ENCODE peak calls at places on chromosomes 11 and 22, in seven cellular contexts. One of them, this sample, is unnamed.

GRCh38 chr22:28801845-28802594 is 1.7 kb upstream of the XBP1 start:
- DNase-seq in left kidney: peak
- DNase-seq in NCI-H1417 treated with DMSO at 0.1 percent for 48 hours: no peak
- DNase-seq in testis: peak
- DNase-seq in activated T-helper 1 cell treated with Interleukin-2 at 50 U/mL for 16 hours: no peak
- DNase-seq in RPMI7951: no peak
- DNase-seq in NCI-H1105: no peak
- DNase-seq in this sample: no peak

GRCh38 chr11:71504526-71504925 is 22.5 kb upstream of the KRTAP5-7 start:
- DNase-seq in NCI-H1105: peak
- DNase-seq in NCI-H1417 treated with DMSO at 0.1 percent for 48 hours: peak
- DNase-seq in RPMI7951: no peak
- DNase-seq in activated T-helper 1 cell treated with Interleukin-2 at 50 U/mL for 16 hours: no peak
- DNase-seq in left kidney: no peak
- DNase-seq in testis: no peak
- DNase-seq in this sample: no peak

GRCh38 chr11:14927146-14927545 is 35.1 kb upstream of the CYP2R1 start:
- DNase-seq in left kidney: no peak
- DNase-seq in RPMI7951: no peak
- DNase-seq in NCI-H1417 treated with DMSO at 0.1 percent for 48 hours: no peak
- DNase-seq in testis: no peak
- DNase-seq in activated T-helper 1 cell treated with Interleukin-2 at 50 U/mL for 16 hours: no peak
- DNase-seq in NCI-H1105: no peak
- DNase-seq in this sample: no peak

GRCh38 chr11:36358436-36358835 is 62.3 kb downstream of the PRR5L start:
- DNase-seq in left kidney: no peak
- DNase-seq in NCI-H1105: no peak
- DNase-seq in NCI-H1417 treated with DMSO at 0.1 percent for 48 hours: no peak
- DNase-seq in RPMI7951: no peak
- DNase-seq in testis: no peak
- DNase-seq in activated T-helper 1 cell treated with Interleukin-2 at 50 U/mL for 16 hours: no peak
- DNase-seq in this sample: no peak

GRCh38 chr11:70894566-70894965 is 357.8 kb downstream of the SHANK2 start:
- DNase-seq in NCI-H1417 treated with DMSO at 0.1 percent for 48 hours: no peak
- DNase-seq in NCI-H1105: no peak
- DNase-seq in RPMI7951: no peak
- DNase-seq in testis: no peak
- DNase-seq in activated T-helper 1 cell treated with Interleukin-2 at 50 U/mL for 16 hours: no peak
- DNase-seq in left kidney: no peak
- DNase-seq in this sample: no peak

GRCh38 chr11:104484784-104485554 is 321.0 kb upstream of the PDGFD start:
- DNase-seq in left kidney: no peak
- DNase-seq in RPMI7951: no peak
- DNase-seq in activated T-helper 1 cell treated with Interleukin-2 at 50 U/mL for 16 hours: no peak
- DNase-seq in NCI-H1417 treated with DMSO at 0.1 percent for 48 hours: no peak
- DNase-seq in testis: no peak
- DNase-seq in NCI-H1105: no peak
- DNase-seq in this sample: no peak

GRCh38 chr11:44574620-44575287 is 9.3 kb downstream of the CD82 start:
- DNase-seq in testis: no peak
- DNase-seq in RPMI7951: peak
- DNase-seq in activated T-helper 1 cell treated with Interleukin-2 at 50 U/mL for 16 hours: no peak
- DNase-seq in left kidney: no peak
- DNase-seq in NCI-H1417 treated with DMSO at 0.1 percent for 48 hours: no peak
- DNase-seq in NCI-H1105: no peak
- DNase-seq in this sample: no peak

GRCh38 chr22:28397324-28397723 is 282.3 kb downstream of the TTC28 start:
- DNase-seq in activated T-helper 1 cell treated with Interleukin-2 at 50 U/mL for 16 hours: no peak
- DNase-seq in NCI-H1417 treated with DMSO at 0.1 percent for 48 hours: no peak
- DNase-seq in RPMI7951: no peak
- DNase-seq in testis: no peak
- DNase-seq in left kidney: no peak
- DNase-seq in NCI-H1105: no peak
- DNase-seq in this sample: no peak

GRCh38 chr22:47367107-47367690 is 604.7 kb downstream of the TBC1D22A start:
- DNase-seq in NCI-H1105: no peak
- DNase-seq in RPMI7951: no peak
- DNase-seq in testis: peak
- DNase-seq in left kidney: no peak
- DNase-seq in NCI-H1417 treated with DMSO at 0.1 percent for 48 hours: no peak
- DNase-seq in activated T-helper 1 cell treated with Interleukin-2 at 50 U/mL for 16 hours: no peak
- DNase-seq in this sample: no peak

GRCh38 chr11:105398636-105399035 is 211.2 kb upstream of the GRIA4 start:
- DNase-seq in left kidney: no peak
- DNase-seq in RPMI7951: no peak
- DNase-seq in activated T-helper 1 cell treated with Interleukin-2 at 50 U/mL for 16 hours: no peak
- DNase-seq in testis: no peak
- DNase-seq in NCI-H1417 treated with DMSO at 0.1 percent for 48 hours: no peak
- DNase-seq in NCI-H1105: no peak
- DNase-seq in this sample: no peak

GRCh38 chr11:3160252-3161031 is 4.7 kb downstream of the OSBPL5 start:
- DNase-seq in testis: peak
- DNase-seq in RPMI7951: peak
- DNase-seq in left kidney: peak
- DNase-seq in activated T-helper 1 cell treated with Interleukin-2 at 50 U/mL for 16 hours: no peak
- DNase-seq in NCI-H1417 treated with DMSO at 0.1 percent for 48 hours: no peak
- DNase-seq in NCI-H1105: peak
- DNase-seq in this sample: no peak

GRCh38 chr11:12441081-12441801 is 63.9 kb downstream of the PARVA start:
- DNase-seq in RPMI7951: peak
- DNase-seq in activated T-helper 1 cell treated with Interleukin-2 at 50 U/mL for 16 hours: no peak
- DNase-seq in NCI-H1105: no peak
- DNase-seq in NCI-H1417 treated with DMSO at 0.1 percent for 48 hours: no peak
- DNase-seq in left kidney: no peak
- DNase-seq in testis: no peak
- DNase-seq in this sample: no peak

GRCh38 chr22:30078320-30079311 is 1.6 kb upstream of the HORMAD2 start:
- DNase-seq in NCI-H1105: no peak
- DNase-seq in left kidney: no peak
- DNase-seq in NCI-H1417 treated with DMSO at 0.1 percent for 48 hours: no peak
- DNase-seq in activated T-helper 1 cell treated with Interleukin-2 at 50 U/mL for 16 hours: no peak
- DNase-seq in testis: no peak
- DNase-seq in RPMI7951: no peak
- DNase-seq in this sample: no peak

GRCh38 chr11:2115308-2115707 is 23.9 kb downstream of the IGF2 start:
- DNase-seq in NCI-H1105: no peak
- DNase-seq in left kidney: no peak
- DNase-seq in RPMI7951: no peak
- DNase-seq in testis: no peak
- DNase-seq in activated T-helper 1 cell treated with Interleukin-2 at 50 U/mL for 16 hours: no peak
- DNase-seq in NCI-H1417 treated with DMSO at 0.1 percent for 48 hours: no peak
- DNase-seq in this sample: no peak

GRCh38 chr11:31819533-31820437 is 8.7 kb upstream of the PAX6 start:
- DNase-seq in NCI-H1417 treated with DMSO at 0.1 percent for 48 hours: no peak
- DNase-seq in RPMI7951: no peak
- DNase-seq in testis: no peak
- DNase-seq in left kidney: peak
- DNase-seq in NCI-H1105: no peak
- DNase-seq in activated T-helper 1 cell treated with Interleukin-2 at 50 U/mL for 16 hours: no peak
- DNase-seq in this sample: no peak

GRCh38 chr11:64843971-64844329 is 503 bp downstream of the CDC42BPG start:
- DNase-seq in testis: no peak
- DNase-seq in NCI-H1417 treated with DMSO at 0.1 percent for 48 hours: no peak
- DNase-seq in NCI-H1105: no peak
- DNase-seq in activated T-helper 1 cell treated with Interleukin-2 at 50 U/mL for 16 hours: no peak
- DNase-seq in RPMI7951: no peak
- DNase-seq in left kidney: no peak
- DNase-seq in this sample: no peak

GRCh38 chr11:75812542-75813040 is 2.4 kb upstream of the UVRAG start:
- DNase-seq in testis: no peak
- DNase-seq in RPMI7951: no peak
- DNase-seq in activated T-helper 1 cell treated with Interleukin-2 at 50 U/mL for 16 hours: no peak
- DNase-seq in NCI-H1105: no peak
- DNase-seq in left kidney: no peak
- DNase-seq in NCI-H1417 treated with DMSO at 0.1 percent for 48 hours: no peak
- DNase-seq in this sample: no peak

GRCh38 chr11:84857746-84858145 is 769.4 kb downstream of the DLG2 start:
- DNase-seq in NCI-H1417 treated with DMSO at 0.1 percent for 48 hours: no peak
- DNase-seq in NCI-H1105: no peak
- DNase-seq in activated T-helper 1 cell treated with Interleukin-2 at 50 U/mL for 16 hours: no peak
- DNase-seq in left kidney: no peak
- DNase-seq in RPMI7951: no peak
- DNase-seq in testis: no peak
- DNase-seq in this sample: no peak

GRCh38 chr11:43825217-43825816 is 55.3 kb upstream of the ALKBH3 start:
- DNase-seq in left kidney: peak
- DNase-seq in RPMI7951: peak
- DNase-seq in activated T-helper 1 cell treated with Interleukin-2 at 50 U/mL for 16 hours: no peak
- DNase-seq in testis: peak
- DNase-seq in NCI-H1417 treated with DMSO at 0.1 percent for 48 hours: no peak
- DNase-seq in NCI-H1105: peak
- DNase-seq in this sample: no peak

GRCh38 chr11:12469451-12469850 is 92.1 kb downstream of the PARVA start:
- DNase-seq in NCI-H1417 treated with DMSO at 0.1 percent for 48 hours: no peak
- DNase-seq in activated T-helper 1 cell treated with Interleukin-2 at 50 U/mL for 16 hours: no peak
- DNase-seq in left kidney: no peak
- DNase-seq in NCI-H1105: no peak
- DNase-seq in RPMI7951: no peak
- DNase-seq in testis: no peak
- DNase-seq in this sample: no peak

GRCh38 chr11:94740083-94740974 is 27.8 kb upstream of the AMOTL1 start:
- DNase-seq in RPMI7951: peak
- DNase-seq in NCI-H1105: peak
- DNase-seq in testis: peak
- DNase-seq in left kidney: peak
- DNase-seq in NCI-H1417 treated with DMSO at 0.1 percent for 48 hours: no peak
- DNase-seq in activated T-helper 1 cell treated with Interleukin-2 at 50 U/mL for 16 hours: no peak
- DNase-seq in this sample: peak

GRCh38 chr11:85086511-85087284 is 540.4 kb downstream of the DLG2 start:
- DNase-seq in testis: no peak
- DNase-seq in left kidney: no peak
- DNase-seq in RPMI7951: no peak
- DNase-seq in NCI-H1105: no peak
- DNase-seq in activated T-helper 1 cell treated with Interleukin-2 at 50 U/mL for 16 hours: no peak
- DNase-seq in NCI-H1417 treated with DMSO at 0.1 percent for 48 hours: peak
- DNase-seq in this sample: peak

GRCh38 chr11:697028-697491 is 1.4 kb downstream of the TMEM80 start:
- DNase-seq in NCI-H1417 treated with DMSO at 0.1 percent for 48 hours: no peak
- DNase-seq in left kidney: peak
- DNase-seq in activated T-helper 1 cell treated with Interleukin-2 at 50 U/mL for 16 hours: no peak
- DNase-seq in NCI-H1105: no peak
- DNase-seq in RPMI7951: no peak
- DNase-seq in testis: no peak
- DNase-seq in this sample: no peak

GRCh38 chr11:95863486-95864140 is 60.3 kb downstream of the MTMR2 start:
- DNase-seq in NCI-H1417 treated with DMSO at 0.1 percent for 48 hours: no peak
- DNase-seq in RPMI7951: peak
- DNase-seq in NCI-H1105: no peak
- DNase-seq in left kidney: no peak
- DNase-seq in activated T-helper 1 cell treated with Interleukin-2 at 50 U/mL for 16 hours: no peak
- DNase-seq in testis: no peak
- DNase-seq in this sample: no peak

GRCh38 chr11:70491696-70492472 is 93.6 kb downstream of the CTTN start:
- DNase-seq in activated T-helper 1 cell treated with Interleukin-2 at 50 U/mL for 16 hours: no peak
- DNase-seq in left kidney: no peak
- DNase-seq in NCI-H1105: no peak
- DNase-seq in NCI-H1417 treated with DMSO at 0.1 percent for 48 hours: no peak
- DNase-seq in RPMI7951: no peak
- DNase-seq in testis: no peak
- DNase-seq in this sample: no peak

GRCh38 chr11:61827573-61828378 is at the start of gene FADS2:
- DNase-seq in activated T-helper 1 cell treated with Interleukin-2 at 50 U/mL for 16 hours: peak
- DNase-seq in testis: peak
- DNase-seq in NCI-H1417 treated with DMSO at 0.1 percent for 48 hours: peak
- DNase-seq in NCI-H1105: peak
- DNase-seq in RPMI7951: peak
- DNase-seq in left kidney: peak
- DNase-seq in this sample: peak

GRCh38 chr11:10623797-10624761 is 55.6 kb upstream of the LYVE1 start:
- DNase-seq in NCI-H1105: peak
- DNase-seq in RPMI7951: peak
- DNase-seq in testis: peak
- DNase-seq in left kidney: no peak
- DNase-seq in activated T-helper 1 cell treated with Interleukin-2 at 50 U/mL for 16 hours: no peak
- DNase-seq in NCI-H1417 treated with DMSO at 0.1 percent for 48 hours: no peak
- DNase-seq in this sample: no peak

GRCh38 chr22:44994399-44995281 is 15.2 kb downstream of the PHF21B start:
- DNase-seq in activated T-helper 1 cell treated with Interleukin-2 at 50 U/mL for 16 hours: no peak
- DNase-seq in left kidney: peak
- DNase-seq in RPMI7951: no peak
- DNase-seq in testis: no peak
- DNase-seq in NCI-H1105: no peak
- DNase-seq in NCI-H1417 treated with DMSO at 0.1 percent for 48 hours: peak
- DNase-seq in this sample: no peak

GRCh38 chr11:72750556-72751292 is 1.5 kb downstream of the ARAP1 start:
- DNase-seq in NCI-H1105: no peak
- DNase-seq in testis: no peak
- DNase-seq in RPMI7951: no peak
- DNase-seq in left kidney: no peak
- DNase-seq in activated T-helper 1 cell treated with Interleukin-2 at 50 U/mL for 16 hours: no peak
- DNase-seq in NCI-H1417 treated with DMSO at 0.1 percent for 48 hours: no peak
- DNase-seq in this sample: no peak

This sample was measured in NCI-H1436 treated with DMSO at 0.1 percent for 48 hours.